ENCODE peak calls at places on chromosomes 1 and 21, in five cellular contexts. Z is upper lobe of left lung, D is right cardiac atrium, S is epithelial cell of prostate, P is NCI-H1436. H is an unnamed sample.
A peak's percentile ranks its signal among the peaks of the same experiment; 100 is the strongest.

GRCh38 chr21:45972716-45973474 is 8.7 kb upstream of the COL6A1 start:
- DNase-seq in Z (peak; percentile 88), P (no peak), D (peak; percentile 92), S (no peak), H (peak; percentile 75)

GRCh38 chr1:51283977-51284376 is 46.4 kb downstream of the TTC39A start:
- DNase-seq in D (no peak), P (no peak), S (no peak), Z (no peak), H (no peak)

GRCh38 chr1:16442273-16442672 is 1.7 kb downstream of the NECAP2 start:
- DNase-seq in P (no peak), D (no peak), S (no peak), Z (no peak), H (no peak)

GRCh38 chr1:51878616-51879336 is at the start of gene NRDC:
- DNase-seq in Z (peak; percentile 95), S (peak; percentile 99), P (peak; percentile 100), D (peak; percentile 100), H (peak; percentile 97)

GRCh38 chr1:22142315-22143064 is 407 bp downstream of the WNT4 start:
- DNase-seq in S (no peak), Z (peak; percentile 89), D (no peak), P (no peak), H (peak; percentile 39)

GRCh38 chr1:65265296-65266271 is 43.8 kb upstream of the DNAJC6 start:
- DNase-seq in D (peak; percentile 54), P (peak; percentile 45), S (no peak), Z (peak; percentile 87), H (peak; percentile 47)

GRCh38 chr1:89908993-89909436 is 85.9 kb upstream of the ZNF326 start:
- DNase-seq in S (no peak), Z (no peak), D (no peak), P (no peak), H (peak; percentile 30)

GRCh38 chr1:201655910-201656669 is 117.2 kb downstream of the NAV1 start:
- DNase-seq in P (no peak), Z (no peak), D (peak; percentile 39), S (no peak), H (no peak)

GRCh38 chr1:116379674-116380498 is 6.8 kb downstream of the ATP1A1 start:
- DNase-seq in Z (no peak), P (no peak), S (no peak), D (no peak), H (no peak)

GRCh38 chr21:31459457-31459856 is 115.4 kb upstream of the TIAM1 start:
- DNase-seq in Z (no peak), S (no peak), P (no peak), D (no peak), H (no peak)

GRCh38 chr1:116921301-116921885 is 11.7 kb downstream of the PTGFRN start:
- DNase-seq in P (no peak), Z (no peak), S (no peak), D (no peak), H (no peak)

GRCh38 chr1:115089443-115090340 is at the start of gene TSPAN2:
- DNase-seq in S (no peak), D (peak; percentile 82), Z (peak; percentile 90), P (peak; percentile 12), H (peak; percentile 24)

GRCh38 chr1:114979278-114979891 is 50.2 kb upstream of the TSHB start:
- DNase-seq in P (peak; percentile 27), D (peak; percentile 39), Z (no peak), S (no peak), H (peak; percentile 0)

GRCh38 chr1:19484338-19484792 is 974 bp downstream of the CAPZB start:
- DNase-seq in P (no peak), Z (peak; percentile 87), S (no peak), D (no peak), H (no peak)

GRCh38 chr1:201779351-201779880 is 49.5 kb upstream of the IPO9 start:
- DNase-seq in S (no peak), P (no peak), D (no peak), Z (no peak), H (no peak)

GRCh38 chr21:46091631-46092025 is 6.3 kb upstream of the COL6A2 start:
- DNase-seq in D (no peak), Z (no peak), S (no peak), P (no peak), H (no peak)

GRCh38 chr1:230753191-230753585 is 6.0 kb downstream of the CAPN9 start:
- DNase-seq in Z (no peak), S (no peak), P (no peak), D (no peak), H (no peak)

GRCh38 chr1:43711049-43711448 is 3.7 kb downstream of the ST3GAL3 start:
- DNase-seq in P (no peak), S (peak; percentile 85), Z (no peak), D (no peak), H (peak; percentile 69)

H was measured in hepatic stellate cell.